ENCODE peak calls at places on chromosome 12, in four cellular contexts. J is CD4-positive, CD25-positive, alpha-beta regulatory T cell; K is NAMALWA; C is hypothalamus. V is an unnamed sample.

GRCh38 chr12:120751389-120751788 is 25.8 kb downstream of the ACADS start:
- DNase-seq in J (no peak), K (no peak), C (no peak), V (no peak)

GRCh38 chr12:76866146-76866545 is 12.7 kb downstream of the CSRP2 start:
- DNase-seq in J (no peak), K (no peak), C (no peak), V (no peak)

GRCh38 chr12:89493650-89494302 is 30.8 kb downstream of the GALNT4 start:
- DNase-seq in J (no peak), K (no peak), C (no peak), V (no peak)

GRCh38 chr12:64801381-64801780 is 23.1 kb upstream of the TBC1D30 start:
- DNase-seq in J (no peak), K (no peak), C (no peak), V (no peak)

GRCh38 chr12:132593938-132594358 is 16.4 kb downstream of the LRCOL1 start:
- DNase-seq in J (no peak), K (peak), C (peak), V (peak)

GRCh38 chr12:45912774-45913173 is 77.6 kb downstream of the SCAF11 start:
- DNase-seq in J (no peak), K (no peak), C (no peak), V (no peak)

GRCh38 chr12:6280053-6280469 is 30.4 kb upstream of the PLEKHG6 start:
- DNase-seq in J (no peak), K (no peak), C (no peak), V (peak)

GRCh38 chr12:6377667-6377994 is 2.3 kb upstream of the SCNN1A start:
- DNase-seq in J (no peak), K (no peak), C (no peak), V (peak)

GRCh38 chr12:13362260-13362841 is 165.8 kb downstream of the EMP1 start:
- DNase-seq in J (peak), K (peak), C (peak), V (peak)

GRCh38 chr12:133124674-133125073 is 5.4 kb downstream of the ZNF891 start:
- DNase-seq in J (no peak), K (no peak), C (no peak), V (no peak)

GRCh38 chr12:95633049-95633545 is 81.8 kb upstream of the USP44 start:
- DNase-seq in J (no peak), K (no peak), C (no peak), V (peak)

GRCh38 chr12:57461326-57461903 is 1.8 kb downstream of the GLI1 start:
- DNase-seq in J (no peak), K (peak), C (peak), V (no peak)

GRCh38 chr12:47757840-47758583 is 668 bp downstream of the RAPGEF3 start:
- DNase-seq in J (no peak), K (no peak), C (no peak), V (peak)

GRCh38 chr12:4991373-4991772 is 52.3 kb upstream of the KCNA5 start:
- DNase-seq in J (no peak), K (no peak), C (no peak), V (no peak)

GRCh38 chr12:32502693-32503510 is 103.5 kb downstream of the FGD4 start:
- DNase-seq in J (no peak), K (no peak), C (no peak), V (no peak)

GRCh38 chr12:101945361-101946232 is 68.2 kb downstream of the DRAM1 start:
- DNase-seq in J (no peak), K (no peak), C (no peak), V (no peak)

GRCh38 chr12:32501835-32502333 is 102.5 kb downstream of the FGD4 start:
- DNase-seq in J (no peak), K (no peak), C (no peak), V (no peak)

GRCh38 chr12:105860556-105861207 is 278.1 kb downstream of the NUAK1 start:
- DNase-seq in J (no peak), K (no peak), C (no peak), V (no peak)

GRCh38 chr12:104903648-104904423 is 54.3 kb downstream of the SLC41A2 start:
- DNase-seq in J (no peak), K (no peak), C (no peak), V (no peak)

GRCh38 chr12:40691913-40692616 is at the start of gene CNTN1:
- DNase-seq in J (no peak), K (peak), C (peak), V (peak)

GRCh38 chr12:78121969-78122610 is 291.4 kb downstream of the NAV3 start:
- DNase-seq in J (no peak), K (no peak), C (no peak), V (no peak)

GRCh38 chr12:114902665-114903393 is 218.9 kb upstream of the TBX3 start:
- DNase-seq in J (no peak), K (no peak), C (no peak), V (no peak)

GRCh38 chr12:42130670-42131402 is 13.8 kb downstream of the GXYLT1 start:
- DNase-seq in J (no peak), K (no peak), C (no peak), V (no peak)

GRCh38 chr12:74119811-74120362 is 417.7 kb upstream of the ATXN7L3B start:
- DNase-seq in J (no peak), K (no peak), C (no peak), V (no peak)

GRCh38 chr12:6627598-6627997 is 8.2 kb downstream of the LPAR5 start:
- DNase-seq in J (peak), K (no peak), C (no peak), V (no peak)

GRCh38 chr12:38316391-38317129 is at the start of gene ALG10B:
- DNase-seq in J (peak), K (peak), C (peak), V (peak)

GRCh38 chr12:109718390-109718789 is 4.8 kb downstream of the FAM222A start:
- DNase-seq in J (no peak), K (no peak), C (peak), V (no peak)

GRCh38 chr12:14775652-14776020 is 27.6 kb downstream of the WBP11 start:
- DNase-seq in J (no peak), K (no peak), C (no peak), V (no peak)

V was measured in lower lobe of right lung.